ENCODE peak calls at places on chromosome 22, in six cellular contexts. T is A549, G is AG09319, U is ovary, I is gastrocnemius medialis, N is mesothelial cell of epicardium. R is an unnamed sample.

GRCh38 chr22:30444632-30445437 is 19.3 kb downstream of the MTFP1 start:
- DNase-seq in T (peak; percentile 64), U (peak; percentile 28), N (no peak), I (no peak), G (no peak), R (no peak)

GRCh38 chr22:31861226-31861840 is 83.0 kb upstream of the YWHAH start:
- DNase-seq in G (no peak), U (no peak), N (no peak), I (no peak), T (no peak), R (no peak)

GRCh38 chr22:39625554-39626537 is 55.3 kb downstream of the CACNA1I start:
- DNase-seq in U (no peak), I (no peak), N (no peak), T (no peak), G (no peak), R (no peak)

GRCh38 chr22:49737101-49737551 is 90.5 kb downstream of the BRD1 start:
- DNase-seq in I (no peak), U (no peak), T (no peak), N (no peak), G (no peak), R (no peak)

GRCh38 chr22:20956258-20957117 is 10.6 kb upstream of the AIFM3 start:
- DNase-seq in N (no peak), U (no peak), T (peak; percentile 23), G (no peak), I (no peak), R (no peak)

GRCh38 chr22:38416621-38417251 is 38.3 kb downstream of the KCNJ4 start:
- DNase-seq in U (peak; percentile 22), G (no peak), T (no peak), N (no peak), I (no peak), R (no peak)

GRCh38 chr22:32204856-32205722 is at the start of gene RFPL2:
- DNase-seq in U (no peak), I (no peak), T (peak; percentile 58), G (no peak), N (no peak), R (no peak)

GRCh38 chr22:38973289-38974169 is 8.6 kb upstream of the APOBEC3B start:
- DNase-seq in G (no peak), U (no peak), N (no peak), T (peak; percentile 58), I (no peak), R (no peak)

GRCh38 chr22:33544707-33545106 is 375.6 kb downstream of the LARGE1 start:
- DNase-seq in I (no peak), G (no peak), N (no peak), U (no peak), T (no peak), R (no peak)

GRCh38 chr22:32558681-32559355 is 84.2 kb downstream of the FBXO7 start:
- DNase-seq in G (peak; percentile 38), I (no peak), N (no peak), U (no peak), T (peak; percentile 51), R (peak; percentile 43)

GRCh38 chr22:23845661-23846469 is 7.1 kb upstream of the DERL3 start:
- DNase-seq in I (no peak), U (no peak), T (no peak), N (no peak), G (no peak), R (no peak)

GRCh38 chr22:49380095-49380827 is 447.4 kb downstream of the BRD1 start:
- DNase-seq in U (no peak), G (no peak), T (no peak), I (no peak), N (no peak), R (no peak)

GRCh38 chr22:24247011-24247507 is 2.2 kb upstream of the GGT5 start:
- DNase-seq in G (no peak), T (no peak), I (no peak), N (no peak), U (no peak), R (no peak)

GRCh38 chr22:23394525-23395326 is 185.4 kb downstream of the IGLL1 start:
- DNase-seq in N (no peak), T (no peak), U (peak; percentile 38), I (no peak), G (no peak), R (no peak)

GRCh38 chr22:25536578-25536977 is 27.9 kb upstream of the GRK3 start:
- DNase-seq in N (no peak), T (no peak), G (no peak), I (no peak), U (no peak), R (no peak)

GRCh38 chr22:37465721-37466120 is 20.5 kb downstream of the MFNG start:
- DNase-seq in G (no peak), I (no peak), U (no peak), N (no peak), T (no peak), R (no peak)

GRCh38 chr22:37147186-37147990 is 2.3 kb downstream of the IL2RB start:
- DNase-seq in G (no peak), I (no peak), T (no peak), U (no peak), N (no peak), R (no peak)

GRCh38 chr22:34354071-34354817 is 434.0 kb upstream of the LARGE1 start:
- DNase-seq in I (no peak), U (no peak), N (no peak), T (no peak), G (no peak), R (no peak)

GRCh38 chr22:23826510-23827350 is 12.1 kb downstream of the DERL3 start:
- DNase-seq in U (peak; percentile 29), T (no peak), I (no peak), G (no peak), N (no peak), R (no peak)

GRCh38 chr22:45101828-45102227 is 61.9 kb upstream of the NUP50 start:
- DNase-seq in T (peak; percentile 34), U (peak; percentile 52), N (no peak), I (no peak), G (peak; percentile 59), R (no peak)
- TF ChIP-seq CTCF in T (peak; percentile 49), U (no peak), N (peak; percentile 24), I (peak; percentile 23), G (peak; percentile 76), R (peak; percentile 45)

GRCh38 chr22:17912942-17913704 is 111.2 kb downstream of the MICAL3 start:
- DNase-seq in U (no peak), G (no peak), T (no peak), N (no peak), I (peak; percentile 65), R (no peak)

GRCh38 chr22:17911312-17911705 is 113.1 kb downstream of the MICAL3 start:
- DNase-seq in U (no peak), T (no peak), I (no peak), G (no peak), N (no peak), R (no peak)

GRCh38 chr22:17907731-17908051 is 116.7 kb downstream of the MICAL3 start:
- DNase-seq in T (no peak), I (no peak), G (no peak), U (no peak), N (no peak), R (no peak)

GRCh38 chr22:17911887-17912286 is 112.5 kb downstream of the MICAL3 start:
- DNase-seq in T (no peak), N (no peak), G (no peak), U (no peak), I (no peak), R (no peak)

DNA sequence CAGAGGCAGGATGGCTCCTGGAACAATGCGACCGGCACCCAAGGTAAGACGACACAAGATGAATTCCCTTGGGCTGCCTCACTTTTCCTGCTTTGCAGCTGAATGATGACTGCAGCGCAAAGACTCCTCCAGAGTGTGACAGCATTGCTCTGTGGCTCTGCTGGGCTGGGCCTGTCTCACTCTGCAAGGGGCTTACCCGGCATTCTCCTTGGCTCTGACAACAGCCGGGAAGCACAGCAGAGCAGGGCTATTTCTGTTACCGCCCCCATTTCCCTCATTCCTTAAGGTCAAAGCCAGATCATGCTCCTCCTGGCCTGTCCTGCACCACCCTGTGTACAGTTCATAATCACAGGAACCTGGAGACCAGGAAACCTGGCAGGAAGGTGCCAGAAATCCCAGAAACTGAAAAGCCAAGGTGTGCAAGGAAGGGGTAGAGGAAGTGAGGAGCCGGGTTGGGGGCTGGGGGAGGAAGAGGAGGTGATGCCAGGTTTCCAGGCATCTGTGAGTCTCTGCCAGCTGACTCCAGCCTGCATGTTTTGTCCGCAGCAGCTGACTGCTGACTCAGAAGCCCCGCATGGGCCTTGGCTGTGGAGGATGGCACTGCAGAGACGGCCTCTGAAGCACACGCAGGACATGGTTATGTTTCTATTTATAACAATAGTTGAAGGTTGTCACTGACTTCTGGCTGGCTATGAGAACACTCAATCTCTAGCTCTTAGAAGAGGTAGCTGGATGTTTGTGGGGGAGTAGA is 113.6 kb downstream of the MICAL3 start:
- DNase-seq in T (peak; percentile 7), I (peak; percentile 94), N (no peak), G (peak; percentile 66), U (peak; percentile 77), R (peak; percentile 87)
- TF ChIP-seq CTCF in T (peak; percentile 7), I (peak; percentile 37), N (no peak), G (peak; percentile 85), U (no peak), R (peak; percentile 62)

DNA sequence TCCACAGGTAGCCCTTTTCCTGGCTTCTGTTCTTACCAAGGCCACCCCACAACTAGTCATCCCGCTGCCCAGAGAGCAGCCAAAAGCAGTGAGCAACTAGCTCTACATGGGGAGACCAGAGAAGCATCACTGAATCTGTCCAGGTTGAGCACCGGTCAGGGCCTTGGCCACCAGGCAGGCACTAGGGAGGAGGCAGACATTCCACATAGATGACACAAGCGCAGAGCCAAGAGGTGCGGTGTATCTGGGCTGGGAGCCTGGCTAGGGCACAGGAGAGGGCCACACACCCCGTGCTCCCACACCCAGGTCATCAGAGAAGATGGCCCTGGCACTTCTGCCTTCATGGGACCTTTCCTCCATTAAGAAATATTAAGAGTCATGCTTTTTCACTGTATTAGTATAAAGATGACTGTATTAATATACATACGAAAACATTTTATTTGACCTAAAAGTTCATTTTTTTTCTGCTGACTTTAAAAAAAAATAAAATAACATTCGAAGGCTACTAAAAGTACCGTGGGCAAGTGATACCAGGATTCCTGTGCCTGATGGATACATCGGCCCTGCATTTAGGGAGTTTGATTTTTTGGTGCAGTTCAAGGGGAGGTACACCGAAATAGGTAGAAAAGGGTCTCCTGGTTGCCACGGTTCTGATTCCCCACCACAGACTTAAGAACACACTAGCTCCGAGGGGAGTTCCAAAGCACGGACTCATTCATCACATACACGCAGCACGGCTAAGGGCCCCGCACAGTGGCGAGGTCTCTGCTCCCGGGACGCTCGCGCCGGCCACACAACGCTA is 1.2 kb downstream of the DGCR2 start:
- DNase-seq in G (no peak), U (no peak), I (peak; percentile 65), N (no peak), T (peak; percentile 64), R (no peak)
- TF ChIP-seq CTCF in G (no peak), U (no peak), I (no peak), N (no peak), T (no peak), R (no peak)

DNA sequence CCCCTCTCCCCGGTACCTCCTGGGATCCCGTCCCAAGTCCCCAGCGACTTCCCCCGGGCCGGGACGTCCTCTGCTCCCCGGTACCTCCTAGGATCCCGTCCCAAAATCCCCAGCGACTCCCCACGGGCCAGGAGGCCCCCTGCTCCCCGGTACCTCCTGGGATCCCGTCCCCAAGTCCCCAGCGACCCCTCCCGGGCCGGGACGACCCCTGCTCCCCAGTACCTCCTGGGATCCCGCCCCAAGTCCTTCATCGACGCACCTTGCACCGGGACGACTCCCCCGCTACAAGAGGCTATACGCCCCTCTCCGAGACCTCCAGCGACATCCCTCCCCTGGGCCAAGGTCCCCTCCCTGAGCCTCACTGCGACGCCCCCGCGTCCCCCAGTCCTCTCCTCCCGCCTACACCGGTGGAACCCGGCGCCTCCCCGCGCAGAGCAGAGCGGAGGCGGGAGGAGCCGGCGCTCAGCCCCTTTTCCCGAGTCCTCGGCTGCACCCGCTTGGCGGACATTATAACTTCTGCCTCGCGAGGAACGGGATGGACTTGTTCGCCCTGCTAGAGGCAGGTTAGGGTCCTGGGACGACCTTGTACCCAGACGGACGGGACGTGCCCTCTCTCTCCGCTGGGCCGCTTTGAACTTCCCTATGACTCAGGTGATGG is 912 bp downstream of the KREMEN1 start:
- DNase-seq in T (no peak), I (no peak), U (peak; percentile 77), N (peak; percentile 40), G (no peak), R (no peak)
- TF ChIP-seq CTCF in T (no peak), I (no peak), U (peak; percentile 25), N (no peak), G (no peak), R (no peak)

R was measured in epithelial cell of proximal tubule.